ENCODE peak calls at places on chromosome 19, in eight cellular contexts. Q is Peyer's patch, N is GM12891, M is IMR-90, J is body of pancreas, U is esophagus squamous epithelium, W is H54, I is breast epithelium. K is an unnamed sample.

GRCh38 chr19:15354557-15355296 is 22.4 kb upstream of the BRD4 start:
- DNase-seq in Q (no peak), N (no peak), M (no peak), J (no peak), U (no peak), W (no peak), I (no peak), K (no peak)

GRCh38 chr19:10552596-10553053 is 8.9 kb downstream of the ATG4D start:
- DNase-seq in Q (no peak), N (no peak), M (no peak), J (no peak), U (no peak), W (no peak), I (no peak), K (peak)

GRCh38 chr19:11451942-11452813 is 16.7 kb downstream of the PRKCSH start:
- DNase-seq in Q (no peak), N (no peak), M (no peak), J (no peak), U (no peak), W (no peak), I (no peak), K (no peak)

GRCh38 chr19:55084416-55084815 is 8.7 kb downstream of the EPS8L1 start:
- DNase-seq in Q (no peak), N (no peak), M (no peak), J (no peak), U (no peak), W (no peak), I (no peak), K (no peak)

GRCh38 chr19:18399008-18399407 is 1.6 kb upstream of the LRRC25 start:
- DNase-seq in Q (no peak), N (no peak), M (peak), J (peak), U (no peak), W (no peak), I (no peak), K (no peak)

GRCh38 chr19:30123109-30123508 is 181.1 kb downstream of the URI1 start:
- DNase-seq in Q (no peak), N (no peak), M (no peak), J (no peak), U (no peak), W (no peak), I (no peak), K (no peak)

GRCh38 chr19:19068659-19069509 is 5.1 kb downstream of the SLC25A42 start:
- DNase-seq in Q (no peak), N (no peak), M (no peak), J (no peak), U (no peak), W (no peak), I (no peak), K (no peak)

GRCh38 chr19:13681509-13681908 is 82.8 kb upstream of the MRI1 start:
- DNase-seq in Q (no peak), N (no peak), M (no peak), J (no peak), U (no peak), W (no peak), I (no peak), K (no peak)

GRCh38 chr19:14480695-14481069 is 5.5 kb upstream of the PTGER1 start:
- DNase-seq in Q (no peak), N (no peak), M (peak), J (no peak), U (no peak), W (no peak), I (no peak), K (no peak)

GRCh38 chr19:50308991-50309390 is 20.2 kb downstream of the KCNC3 start:
- DNase-seq in Q (no peak), N (no peak), M (no peak), J (no peak), U (no peak), W (no peak), I (no peak), K (no peak)

GRCh38 chr19:55590621-55591020 is 8.7 kb downstream of the FIZ1 start:
- DNase-seq in Q (no peak), N (no peak), M (no peak), J (no peak), U (no peak), W (no peak), I (no peak), K (peak)

GRCh38 chr19:10784257-10784656 is 51.8 kb downstream of the TMED1 start:
- DNase-seq in Q (no peak), N (no peak), M (no peak), J (no peak), U (no peak), W (no peak), I (no peak), K (no peak)

GRCh38 chr19:34983786-34984185 is 16.3 kb upstream of the GRAMD1A start:
- DNase-seq in Q (no peak), N (no peak), M (no peak), J (no peak), U (no peak), W (no peak), I (no peak), K (no peak)

GRCh38 chr19:47713046-47714021 is at the start of gene EHD2:
- DNase-seq in Q (no peak), N (peak), M (peak), J (peak), U (no peak), W (peak), I (peak), K (peak)

GRCh38 chr19:7916137-7916907 is 1.7 kb downstream of the TGFBR3L start:
- DNase-seq in Q (no peak), N (no peak), M (no peak), J (peak), U (no peak), W (no peak), I (no peak), K (peak)

GRCh38 chr19:33564836-33565338 is 43.3 kb upstream of the PEPD start:
- DNase-seq in Q (no peak), N (no peak), M (no peak), J (no peak), U (no peak), W (no peak), I (no peak), K (no peak)

GRCh38 chr19:12656899-12657571 is 9.5 kb downstream of the MAN2B1 start:
- DNase-seq in Q (no peak), N (no peak), M (no peak), J (peak), U (no peak), W (no peak), I (no peak), K (peak)

GRCh38 chr19:38324431-38324830 is 4.8 kb downstream of the KCNK6 start:
- DNase-seq in Q (no peak), N (no peak), M (no peak), J (no peak), U (no peak), W (no peak), I (no peak), K (no peak)

GRCh38 chr19:13484141-13484540 is 22.1 kb downstream of the CACNA1A start:
- DNase-seq in Q (no peak), N (no peak), M (peak), J (no peak), U (no peak), W (no peak), I (no peak), K (no peak)

GRCh38 chr19:12784871-12785430 is 6.3 kb upstream of the JUNB start:
- DNase-seq in Q (no peak), N (no peak), M (peak), J (no peak), U (no peak), W (no peak), I (no peak), K (no peak)

GRCh38 chr19:29509456-29509855 is 16.3 kb upstream of the VSTM2B start:
- DNase-seq in Q (no peak), N (no peak), M (no peak), J (no peak), U (no peak), W (no peak), I (no peak), K (no peak)

GRCh38 chr19:13260883-13261653 is 110.9 kb downstream of the IER2 start:
- DNase-seq in Q (no peak), N (peak), M (peak), J (peak), U (no peak), W (peak), I (no peak), K (no peak)

GRCh38 chr19:41999071-41999877 is 5.2 kb upstream of the ATP1A3 start:
- DNase-seq in Q (no peak), N (no peak), M (no peak), J (no peak), U (no peak), W (no peak), I (no peak), K (no peak)

GRCh38 chr19:12665281-12665573 is 1.3 kb downstream of the MAN2B1 start:
- DNase-seq in Q (peak), N (peak), M (no peak), J (no peak), U (peak), W (no peak), I (no peak), K (no peak)

GRCh38 chr19:17843428-17843827 is 4.4 kb downstream of the JAK3 start:
- DNase-seq in Q (no peak), N (no peak), M (no peak), J (no peak), U (no peak), W (no peak), I (no peak), K (no peak)

GRCh38 chr19:13078897-13079541 is 23.6 kb downstream of the LYL1 start:
- DNase-seq in Q (no peak), N (no peak), M (no peak), J (no peak), U (no peak), W (no peak), I (no peak), K (no peak)

GRCh38 chr19:40671404-40671803 is 19.0 kb downstream of the NUMBL start:
- DNase-seq in Q (no peak), N (no peak), M (no peak), J (no peak), U (no peak), W (no peak), I (no peak), K (no peak)

GRCh38 chr19:45087531-45087930 is 5.4 kb upstream of the PPP1R37 start:
- DNase-seq in Q (peak), N (no peak), M (no peak), J (no peak), U (no peak), W (no peak), I (no peak), K (no peak)

GRCh38 chr19:55622242-55622969 is 2.0 kb downstream of the ZNF784 start:
- DNase-seq in Q (no peak), N (no peak), M (no peak), J (no peak), U (no peak), W (no peak), I (no peak), K (no peak)

GRCh38 chr19:15129856-15130580 is 22.8 kb downstream of the SYDE1 start:
- DNase-seq in Q (no peak), N (no peak), M (no peak), J (peak), U (no peak), W (no peak), I (no peak), K (no peak)

GRCh38 chr19:42225718-42226292 is 5.7 kb downstream of the ZNF526 start:
- DNase-seq in Q (no peak), N (no peak), M (no peak), J (no peak), U (no peak), W (no peak), I (no peak), K (no peak)

GRCh38 chr19:44925114-44925891 is 10.9 kb downstream of the APOC1 start:
- DNase-seq in Q (peak), N (no peak), M (peak), J (peak), U (no peak), W (no peak), I (no peak), K (no peak)

GRCh38 chr19:49155830-49156346 is 692 bp upstream of the HRC start:
- DNase-seq in Q (no peak), N (no peak), M (no peak), J (no peak), U (no peak), W (no peak), I (no peak), K (no peak)

GRCh38 chr19:3034845-3035541 is 5.9 kb upstream of the TLE2 start:
- DNase-seq in Q (peak), N (no peak), M (peak), J (no peak), U (no peak), W (no peak), I (no peak), K (no peak)

GRCh38 chr19:6697291-6697690 is 23.2 kb downstream of the C3 start:
- DNase-seq in Q (no peak), N (no peak), M (no peak), J (no peak), U (no peak), W (no peak), I (no peak), K (no peak)
- TF ChIP-seq POLR2A in Q (no peak), N (no peak), M (no peak), J (no peak), U (no peak), W (no peak), I (no peak), K (no peak)

DNA sequence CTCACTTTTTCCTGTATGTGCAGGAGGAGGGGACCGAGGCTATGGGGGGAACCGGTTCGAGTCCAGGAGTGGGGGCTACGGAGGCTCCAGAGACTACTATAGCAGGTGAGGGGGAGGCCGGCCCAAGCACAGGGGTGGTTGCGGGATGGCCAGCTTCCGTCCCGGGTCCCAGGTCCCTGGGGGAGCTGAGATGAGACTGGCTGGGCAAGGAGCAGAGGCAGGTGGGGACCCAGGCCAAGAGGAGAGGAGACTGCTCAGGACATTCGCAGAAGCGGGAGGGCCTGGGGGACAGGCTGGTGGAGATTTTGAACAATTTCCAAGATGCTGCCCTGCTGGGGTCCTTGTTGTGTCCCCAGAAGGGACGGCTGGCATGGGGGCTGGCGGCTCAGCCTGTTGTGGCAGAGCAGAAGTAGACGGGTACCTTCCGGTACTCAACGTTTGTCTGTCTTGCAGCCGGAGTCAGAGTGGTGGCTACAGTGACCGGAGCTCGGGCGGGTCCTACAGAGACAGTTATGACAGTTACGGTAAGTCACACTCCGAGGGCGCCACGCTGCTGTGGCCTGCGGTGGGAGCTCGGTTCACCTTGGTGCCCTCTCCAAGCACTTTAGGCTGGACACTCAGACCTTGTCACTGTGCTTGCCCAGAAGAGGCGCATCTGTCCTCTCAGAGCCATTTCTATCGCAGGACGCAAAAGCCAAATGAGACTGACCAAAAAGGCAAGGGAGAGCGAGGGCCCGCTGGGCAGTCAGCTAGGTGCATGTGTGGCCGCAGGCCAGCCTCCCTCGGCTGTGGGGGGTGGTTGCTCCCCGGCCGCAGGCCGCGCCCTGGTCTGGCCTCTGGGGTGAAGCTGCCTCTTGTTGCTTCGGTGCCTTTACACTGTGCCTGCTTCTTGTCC is 2.6 kb downstream of the CIRBP start:
- DNase-seq in Q (no peak), N (no peak), M (no peak), J (no peak), U (no peak), W (no peak), I (no peak), K (no peak)
- TF ChIP-seq POLR2A in Q (no peak), N (no peak), M (no peak), J (no peak), U (no peak), W (no peak), I (no peak), K (no peak)

GRCh38 chr19:6808494-6808893 is 36.0 kb downstream of the VAV1 start:
- DNase-seq in Q (no peak), N (no peak), M (no peak), J (no peak), U (no peak), W (no peak), I (no peak), K (no peak)
- TF ChIP-seq POLR2A in Q (no peak), N (no peak), M (no peak), J (no peak), U (no peak), W (no peak), I (no peak), K (no peak)

DNA sequence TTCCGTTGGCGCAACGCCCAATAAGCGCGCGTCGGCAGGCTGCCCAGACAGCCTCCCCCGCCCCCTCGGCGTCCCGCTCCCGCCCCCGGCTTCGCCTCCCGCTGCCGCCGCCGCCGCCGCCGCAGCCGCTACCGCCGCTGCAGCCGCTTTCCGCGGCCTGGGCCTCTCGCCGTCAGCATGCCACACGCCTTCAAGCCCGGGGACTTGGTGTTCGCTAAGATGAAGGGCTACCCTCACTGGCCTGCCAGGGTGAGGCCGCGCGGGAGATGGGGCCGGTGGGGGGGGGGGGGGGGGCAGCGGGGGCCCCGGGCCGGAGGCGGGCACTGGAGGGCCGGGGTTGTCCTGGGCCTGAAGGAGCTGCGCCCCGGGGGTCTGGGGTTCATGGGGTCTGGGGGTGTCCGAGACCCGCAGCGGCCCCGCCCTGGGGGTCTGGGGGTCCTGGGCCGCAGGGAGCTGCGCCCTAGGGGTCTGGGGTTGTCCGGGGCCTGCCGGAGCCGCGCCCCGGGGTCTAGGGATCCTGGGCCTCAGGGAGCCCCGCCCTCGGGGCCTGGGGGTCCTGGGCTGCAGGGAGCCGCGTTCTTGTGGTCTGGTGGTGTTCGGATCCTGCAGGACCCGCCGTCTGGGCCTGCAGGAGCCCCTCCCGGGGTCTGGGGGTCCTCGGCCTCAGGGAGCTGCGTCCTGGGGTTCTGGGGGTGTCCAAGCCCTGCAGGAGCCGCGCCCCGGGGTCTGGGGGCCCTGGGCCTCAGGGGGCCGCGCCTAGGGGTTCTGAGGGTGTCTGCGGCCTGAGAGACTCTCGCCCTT is at the start of gene HDGFL2:
- DNase-seq in Q (no peak), N (peak), M (no peak), J (no peak), U (no peak), W (no peak), I (no peak), K (no peak)
- TF ChIP-seq POLR2A in Q (no peak), N (no peak), M (no peak), J (no peak), U (no peak), W (no peak), I (no peak), K (no peak)

GRCh38 chr19:46250057-46250456 is 20.5 kb downstream of the IGFL1 start:
- DNase-seq in Q (no peak), N (no peak), M (no peak), J (no peak), U (no peak), W (no peak), I (no peak), K (no peak)

GRCh38 chr19:46251415-46251814 is 21.9 kb downstream of the IGFL1 start:
- DNase-seq in Q (no peak), N (no peak), M (no peak), J (no peak), U (no peak), W (no peak), I (no peak), K (no peak)

GRCh38 chr19:46256855-46257254 is 27.3 kb downstream of the IGFL1 start:
- DNase-seq in Q (no peak), N (no peak), M (peak), J (no peak), U (no peak), W (no peak), I (no peak), K (no peak)

GRCh38 chr19:46254776-46255175 is 25.2 kb downstream of the IGFL1 start:
- DNase-seq in Q (no peak), N (no peak), M (no peak), J (no peak), U (no peak), W (no peak), I (no peak), K (no peak)
- TF ChIP-seq POLR2A in Q (no peak), N (no peak), M (no peak), J (no peak), U (no peak), W (no peak), I (no peak), K (no peak)

GRCh38 chr19:51347209-51347928 is 5.4 kb upstream of the VSIG10L start:
- DNase-seq in Q (no peak), N (no peak), M (no peak), J (no peak), U (no peak), W (no peak), I (no peak), K (no peak)
- TF ChIP-seq POLR2A in Q (no peak), N (no peak), M (no peak), J (no peak), U (no peak), W (no peak), I (no peak), K (no peak)

GRCh38 chr19:6087074-6087506 is 23.2 kb downstream of the RFX2 start:
- DNase-seq in Q (peak), N (no peak), M (no peak), J (no peak), U (no peak), W (no peak), I (no peak), K (no peak)
- TF ChIP-seq POLR2A in Q (no peak), N (no peak), M (no peak), J (no peak), U (peak), W (no peak), I (no peak), K (no peak)